ENCODE peak calls at places on chromosome 3, in nine cellular contexts. J is fibroblast of lung, D is A549, G is fibroblast of the aortic adventitia, I is astrocyte of the cerebellum, X is activated B cell treated with CpG ODN at 0.5 μM for 24 hours, T is cardiac fibroblast, R is foreskin fibroblast, B is cardiac muscle cell. P is an unnamed sample.

GRCh38 chr3:46825450-46825849 is 37.8 kb downstream of the MYL3 start:
- DNase-seq in G (no peak), I (no peak), D (no peak), J (no peak), R (no peak), X (no peak), B (no peak), T (no peak), P (no peak)

GRCh38 chr3:58952128-58952917 is 97.5 kb downstream of the CFAP20DC start:
- DNase-seq in T (peak; percentile 11), G (peak; percentile 43), B (no peak), J (peak; percentile 48), X (no peak), R (peak; percentile 36), I (no peak), D (no peak), P (peak; percentile 18)

GRCh38 chr3:126448141-126448892 is 27.4 kb downstream of the ZXDC start:
- DNase-seq in B (no peak), G (no peak), T (no peak), I (no peak), X (no peak), D (no peak), R (no peak), J (no peak), P (no peak)

GRCh38 chr3:142603340-142603730 is 7.1 kb downstream of the PLS1 start:
- DNase-seq in T (no peak), I (no peak), B (no peak), R (no peak), J (no peak), X (no peak), G (no peak), D (no peak), P (no peak)

GRCh38 chr3:45198264-45199260 is 27.5 kb downstream of the TMEM158 start:
- DNase-seq in I (no peak), J (peak; percentile 87), T (peak; percentile 54), D (no peak), B (no peak), X (no peak), R (no peak), G (peak; percentile 94), P (no peak)

GRCh38 chr3:161070252-161070930 is 34.8 kb downstream of the B3GALNT1 start:
- DNase-seq in D (no peak), R (no peak), J (no peak), T (no peak), G (no peak), B (no peak), X (no peak), I (no peak), P (no peak)

GRCh38 chr3:177179281-177180067 is 17.8 kb downstream of the TBL1XR1 start:
- DNase-seq in G (no peak), X (no peak), D (no peak), R (no peak), B (no peak), T (no peak), J (peak; percentile 47), I (no peak), P (no peak)

GRCh38 chr3:189636048-189636447 is 4.9 kb downstream of the TP63 start:
- DNase-seq in G (no peak), X (no peak), J (no peak), T (no peak), R (no peak), D (no peak), B (no peak), I (no peak), P (no peak)

GRCh38 chr3:133722935-133723334 is 23.3 kb upstream of the TF start:
- DNase-seq in X (no peak), T (no peak), J (no peak), B (no peak), R (no peak), G (no peak), D (no peak), I (no peak), P (no peak)

GRCh38 chr3:133125171-133125570 is 87.0 kb downstream of the TMEM108 start:
- DNase-seq in X (no peak), T (no peak), G (no peak), D (no peak), I (no peak), R (no peak), J (no peak), B (no peak), P (no peak)

GRCh38 chr3:51712963-51713362 is 6.1 kb downstream of the GRM2 start:
- DNase-seq in G (no peak), B (no peak), T (no peak), I (no peak), J (no peak), R (no peak), D (no peak), X (no peak), P (no peak)

GRCh38 chr3:62416109-62416508 is 42.8 kb upstream of the FEZF2 start:
- DNase-seq in G (no peak), X (no peak), D (no peak), J (no peak), I (no peak), R (no peak), B (no peak), T (no peak), P (no peak)

GRCh38 chr3:182682263-182683229 is 110.8 kb upstream of the ATP11B start:
- DNase-seq in J (peak; percentile 48), B (peak; percentile 72), I (no peak), X (peak; percentile 61), T (peak; percentile 43), D (peak; percentile 22), R (peak; percentile 64), G (peak; percentile 17), P (peak; percentile 11)

GRCh38 chr3:177177670-177178295 is 19.5 kb downstream of the TBL1XR1 start:
- DNase-seq in I (no peak), T (no peak), X (no peak), J (no peak), G (no peak), R (no peak), D (no peak), B (no peak), P (no peak)

GRCh38 chr3:17469520-17469919 is 272.9 kb downstream of the TBC1D5 start:
- DNase-seq in B (no peak), G (no peak), I (peak; percentile 6), T (no peak), R (peak; percentile 16), D (no peak), X (no peak), J (no peak), P (no peak)

GRCh38 chr3:17469954-17470353 is 272.5 kb downstream of the TBC1D5 start:
- DNase-seq in B (no peak), I (no peak), D (no peak), J (no peak), G (no peak), X (no peak), T (no peak), R (no peak), P (no peak)

GRCh38 chr3:17478673-17479072 is 263.8 kb downstream of the TBC1D5 start:
- DNase-seq in R (peak; percentile 81), T (peak; percentile 67), I (no peak), X (no peak), D (peak; percentile 95), B (no peak), G (peak; percentile 67), J (peak; percentile 61), P (peak; percentile 77)

DNA sequence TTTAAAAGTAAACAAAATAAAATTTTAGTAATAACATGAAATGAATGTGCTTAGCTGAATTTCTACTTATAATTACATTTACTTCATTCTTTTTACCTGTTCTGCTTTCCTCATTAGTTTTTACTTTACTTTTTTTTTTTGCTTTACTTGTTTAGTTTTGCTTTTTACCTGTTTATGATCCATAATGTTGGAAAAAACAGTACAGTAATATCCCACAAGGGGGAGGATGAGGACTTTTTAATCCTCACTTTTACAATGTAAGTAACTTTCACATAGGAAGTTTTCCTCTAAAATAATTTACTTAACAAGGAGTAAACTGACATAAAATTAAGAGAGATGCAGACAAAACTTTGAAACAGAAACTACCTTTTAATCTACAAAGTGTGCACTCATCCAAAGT is 268.7 kb downstream of the TBC1D5 start:
- DNase-seq in B (no peak), I (peak; percentile 22), X (no peak), D (peak; percentile 43), G (peak; percentile 50), T (peak; percentile 45), R (peak; percentile 11), J (no peak), P (no peak)
- TF ChIP-seq CTCF in B (peak; percentile 23), I (no peak), X (no peak), D (peak; percentile 40), G (peak; percentile 43), T (peak; percentile 31), R (no peak), J (peak; percentile 29), P (no peak)

GRCh38 chr3:24158756-24159155 is 213.7 kb downstream of the NR1D2 start:
- DNase-seq in B (no peak), T (no peak), R (no peak), D (no peak), G (no peak), I (no peak), X (no peak), J (no peak), P (no peak)
- TF ChIP-seq CTCF in B (no peak), T (no peak), R (no peak), D (no peak), G (no peak), I (no peak), X (no peak), J (no peak), P (no peak)

DNA sequence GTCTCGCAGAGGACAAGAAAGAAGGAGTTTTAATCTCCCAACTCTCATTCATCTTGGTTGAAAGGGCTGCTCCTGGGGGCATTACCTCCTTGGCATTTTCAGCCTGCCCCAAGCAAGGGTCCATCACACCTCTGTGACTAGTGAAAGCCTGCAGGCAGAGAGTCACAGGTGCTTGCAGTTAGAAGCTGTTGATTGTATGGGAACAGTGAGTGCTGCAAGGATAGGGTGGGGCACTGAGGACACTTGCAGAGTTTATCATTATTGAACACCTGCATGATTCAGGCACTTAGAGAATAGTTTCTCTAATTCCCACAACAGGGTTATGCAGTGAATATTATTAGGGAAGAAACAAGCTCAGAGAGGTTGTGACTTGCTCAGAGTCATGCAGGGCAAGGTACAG is 41.7 kb upstream of the IGF2BP2 start:
- DNase-seq in I (no peak), D (no peak), J (no peak), T (no peak), X (no peak), B (no peak), R (no peak), G (no peak), P (no peak)
- TF ChIP-seq CTCF in I (no peak), D (no peak), J (no peak), T (no peak), X (no peak), B (no peak), R (no peak), G (no peak), P (no peak)

DNA sequence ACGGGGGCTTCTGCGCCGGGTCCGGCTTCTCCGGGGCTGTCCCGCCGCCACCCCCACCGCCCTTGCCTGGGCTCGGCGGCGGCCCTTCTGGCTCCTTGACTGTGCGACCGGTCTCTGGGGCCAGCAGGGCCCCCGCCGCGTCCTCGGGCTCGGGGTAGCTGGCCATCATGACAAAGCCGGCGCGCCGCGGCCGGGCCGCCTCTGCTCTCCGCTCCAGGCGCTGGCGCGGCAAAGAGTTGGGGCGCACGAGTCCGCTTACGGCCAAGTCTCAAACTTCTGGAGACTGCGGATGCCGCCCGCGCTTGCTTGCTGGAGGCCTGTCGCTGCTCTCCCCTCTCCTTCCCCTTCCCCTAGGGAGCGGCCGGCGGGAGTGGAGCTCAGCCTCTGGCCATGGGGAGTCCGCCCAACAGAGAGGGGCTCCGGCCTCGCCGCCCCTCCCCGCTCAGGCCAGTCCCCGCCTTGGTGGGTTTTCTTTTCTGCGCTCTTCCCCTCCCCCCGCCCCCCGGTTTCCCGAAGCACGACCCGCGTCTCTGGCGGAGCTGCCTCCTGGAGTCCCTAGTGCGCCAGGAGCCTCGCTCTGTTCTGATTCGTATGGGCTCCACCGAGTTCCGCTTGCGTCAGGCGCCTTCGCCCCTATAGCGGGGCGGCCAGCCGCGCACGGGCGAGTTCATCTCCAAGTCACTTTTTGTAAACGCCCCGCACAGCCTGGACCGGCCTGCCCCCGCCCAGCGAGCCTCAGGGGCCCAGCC is at the start of the genes FOXL2 and FOXL2NB:
- DNase-seq in J (peak; percentile 54), G (peak; percentile 58), X (peak; percentile 26), I (no peak), T (peak; percentile 62), D (peak; percentile 67), R (peak; percentile 72), B (peak; percentile 69), P (no peak)
- TF ChIP-seq CTCF in J (no peak), G (no peak), X (no peak), I (no peak), T (no peak), D (no peak), R (no peak), B (no peak), P (no peak)

P was measured in brain microvascular endothelial cell.